ENCODE peak calls at places on chromosomes 12 and 14, in ten cellular contexts. I is Peyer's patch, U is ovary, J is NB4, F is IMR-90, Y is testis, Z is body of pancreas, B is HCT116, L is heart left ventricle, T is endothelial cell of umbilical vein. A is an unnamed sample.

GRCh38 chr12:77940566-77940965 is 109.9 kb downstream of the NAV3 start:
- DNase-seq in I (no peak), U (no peak), J (no peak), F (peak), Y (no peak), Z (no peak), B (no peak), L (no peak), T (no peak), A (no peak)

GRCh38 chr14:50527970-50528369 is 4.4 kb downstream of the MAP4K5 start:
- DNase-seq in I (no peak), U (no peak), J (no peak), F (peak), Y (no peak), Z (no peak), B (no peak), L (no peak), T (peak), A (no peak)

GRCh38 chr14:55438066-55438683 is 2.2 kb downstream of the TBPL2 start:
- DNase-seq in I (no peak), U (no peak), J (peak), F (peak), Y (peak), Z (peak), B (peak), L (no peak), T (peak), A (peak)

GRCh38 chr12:106227641-106228319 is 20.0 kb downstream of the CKAP4 start:
- DNase-seq in I (no peak), U (no peak), J (peak), F (no peak), Y (no peak), Z (no peak), B (no peak), L (no peak), T (no peak), A (no peak)

GRCh38 chr14:70203686-70204085 is 14.9 kb upstream of the SLC8A3 start:
- DNase-seq in I (no peak), U (no peak), J (no peak), F (no peak), Y (no peak), Z (no peak), B (no peak), L (no peak), T (no peak), A (no peak)

GRCh38 chr12:6430124-6430989 is 14.4 kb upstream of the CD27 start:
- DNase-seq in I (peak), U (peak), J (peak), F (peak), Y (peak), Z (peak), B (peak), L (peak), T (peak), A (peak)

GRCh38 chr12:18242380-18243089 is 18.8 kb upstream of the PIK3C2G start:
- DNase-seq in I (no peak), U (no peak), J (no peak), F (no peak), Y (no peak), Z (no peak), B (no peak), L (no peak), T (no peak), A (no peak)

GRCh38 chr12:32548691-32549412 is 130.2 kb upstream of the DNM1L start:
- DNase-seq in I (no peak), U (peak), J (no peak), F (peak), Y (peak), Z (peak), B (no peak), L (no peak), T (peak), A (peak)

GRCh38 chr14:98070521-98070920 is 1201.5 kb downstream of the BCL11B start:
- DNase-seq in I (no peak), U (no peak), J (no peak), F (no peak), Y (no peak), Z (no peak), B (no peak), L (no peak), T (no peak), A (no peak)

GRCh38 chr12:132788375-132789098 is 26.9 kb upstream of the ANKLE2 start:
- DNase-seq in I (no peak), U (no peak), J (no peak), F (no peak), Y (no peak), Z (no peak), B (no peak), L (no peak), T (no peak), A (no peak)

GRCh38 chr14:30053103-30053502 is 125.5 kb upstream of the PRKD1 start:
- DNase-seq in I (no peak), U (no peak), J (no peak), F (no peak), Y (no peak), Z (no peak), B (no peak), L (no peak), T (no peak), A (no peak)

GRCh38 chr12:57240069-57240921 is 10.7 kb downstream of the STAC3 start:
- DNase-seq in I (peak), U (no peak), J (peak), F (peak), Y (no peak), Z (peak), B (peak), L (peak), T (no peak), A (peak)

GRCh38 chr14:74950795-74951442 is 4.5 kb downstream of the PGF start:
- DNase-seq in I (no peak), U (no peak), J (no peak), F (peak), Y (no peak), Z (peak), B (no peak), L (no peak), T (no peak), A (no peak)

GRCh38 chr12:71166869-71167268 is 9.1 kb upstream of the TSPAN8 start:
- DNase-seq in I (no peak), U (no peak), J (no peak), F (no peak), Y (no peak), Z (no peak), B (no peak), L (no peak), T (no peak), A (no peak)

GRCh38 chr12:104243971-104244370 is 28.4 kb downstream of the TXNRD1 start:
- DNase-seq in I (no peak), U (no peak), J (no peak), F (no peak), Y (no peak), Z (no peak), B (no peak), L (no peak), T (no peak), A (no peak)

GRCh38 chr12:50520808-50521207 is 16.0 kb downstream of the DIP2B start:
- DNase-seq in I (no peak), U (peak), J (no peak), F (no peak), Y (peak), Z (no peak), B (no peak), L (no peak), T (peak), A (peak)

GRCh38 chr14:74491952-74492351 is 1.2 kb downstream of the NPC2 start:
- DNase-seq in I (no peak), U (no peak), J (peak), F (peak), Y (peak), Z (no peak), B (no peak), L (no peak), T (peak), A (peak)

GRCh38 chr12:116673713-116674112 is 64.2 kb downstream of the SPRING1 start:
- DNase-seq in I (no peak), U (no peak), J (peak), F (no peak), Y (no peak), Z (no peak), B (peak), L (no peak), T (no peak), A (no peak)

GRCh38 chr12:122994140-122994675 is 13.7 kb downstream of the ARL6IP4 start:
- DNase-seq in I (no peak), U (no peak), J (no peak), F (no peak), Y (no peak), Z (no peak), B (no peak), L (peak), T (no peak), A (no peak)

GRCh38 chr12:124776126-124776513 is 87.5 kb downstream of the SCARB1 start:
- DNase-seq in I (no peak), U (no peak), J (peak), F (no peak), Y (no peak), Z (no peak), B (no peak), L (no peak), T (no peak), A (no peak)

GRCh38 chr12:3251067-3251466 is 173.9 kb downstream of the TSPAN9 start:
- DNase-seq in I (no peak), U (no peak), J (peak), F (no peak), Y (no peak), Z (no peak), B (no peak), L (no peak), T (no peak), A (no peak)

GRCh38 chr12:108126990-108127468 is 2.1 kb upstream of the WSCD2 start:
- DNase-seq in I (no peak), U (no peak), J (no peak), F (no peak), Y (no peak), Z (no peak), B (no peak), L (no peak), T (no peak), A (no peak)

GRCh38 chr12:3076730-3077571 is at the start of gene TSPAN9:
- DNase-seq in I (peak), U (peak), J (peak), F (peak), Y (peak), Z (peak), B (no peak), L (peak), T (peak), A (peak)

GRCh38 chr14:32938719-32939253 is at the start of gene NPAS3:
- DNase-seq in I (no peak), U (no peak), J (no peak), F (no peak), Y (no peak), Z (peak), B (no peak), L (peak), T (no peak), A (no peak)

GRCh38 chr14:54564799-54565235 is 2.1 kb upstream of the SAMD4A start:
- DNase-seq in I (no peak), U (no peak), J (peak), F (peak), Y (peak), Z (no peak), B (no peak), L (no peak), T (peak), A (peak)

GRCh38 chr12:124036117-124037109 is 63.4 kb downstream of the ZNF664 start:
- DNase-seq in I (no peak), U (no peak), J (peak), F (peak), Y (peak), Z (peak), B (peak), L (no peak), T (peak), A (peak)

GRCh38 chr14:91058017-91058675 is 2.3 kb downstream of the RPS6KA5 start:
- DNase-seq in I (no peak), U (no peak), J (no peak), F (no peak), Y (no peak), Z (no peak), B (no peak), L (no peak), T (peak), A (no peak)

GRCh38 chr14:37796703-37797416 is 201.4 kb downstream of the TTC6 start:
- DNase-seq in I (no peak), U (no peak), J (no peak), F (no peak), Y (no peak), Z (no peak), B (no peak), L (no peak), T (no peak), A (no peak)

GRCh38 chr12:44817687-44818086 is 58.4 kb downstream of the NELL2 start:
- DNase-seq in I (no peak), U (no peak), J (peak), F (no peak), Y (peak), Z (no peak), B (no peak), L (no peak), T (no peak), A (no peak)

GRCh38 chr12:44816446-44817017 is 59.6 kb downstream of the NELL2 start:
- DNase-seq in I (no peak), U (no peak), J (no peak), F (no peak), Y (no peak), Z (no peak), B (no peak), L (no peak), T (no peak), A (no peak)

GRCh38 chr12:44812062-44812461 is 64.1 kb downstream of the NELL2 start:
- DNase-seq in I (no peak), U (no peak), J (peak), F (no peak), Y (no peak), Z (no peak), B (peak), L (no peak), T (no peak), A (no peak)
- TF ChIP-seq POLR2A in I (no peak), U (no peak), J (no peak), F (no peak), Y (no peak), Z (no peak), B (no peak), L (no peak), T (no peak), A (no peak)

GRCh38 chr12:110426300-110426910 is 22.9 kb upstream of the ANAPC7 start:
- DNase-seq in I (no peak), U (no peak), J (no peak), F (peak), Y (no peak), Z (no peak), B (no peak), L (no peak), T (no peak), A (no peak)

GRCh38 chr12:110436231-110436630 is 13.9 kb downstream of the ARPC3 start:
- DNase-seq in I (no peak), U (no peak), J (no peak), F (peak), Y (no peak), Z (no peak), B (no peak), L (no peak), T (peak), A (no peak)

DNA sequence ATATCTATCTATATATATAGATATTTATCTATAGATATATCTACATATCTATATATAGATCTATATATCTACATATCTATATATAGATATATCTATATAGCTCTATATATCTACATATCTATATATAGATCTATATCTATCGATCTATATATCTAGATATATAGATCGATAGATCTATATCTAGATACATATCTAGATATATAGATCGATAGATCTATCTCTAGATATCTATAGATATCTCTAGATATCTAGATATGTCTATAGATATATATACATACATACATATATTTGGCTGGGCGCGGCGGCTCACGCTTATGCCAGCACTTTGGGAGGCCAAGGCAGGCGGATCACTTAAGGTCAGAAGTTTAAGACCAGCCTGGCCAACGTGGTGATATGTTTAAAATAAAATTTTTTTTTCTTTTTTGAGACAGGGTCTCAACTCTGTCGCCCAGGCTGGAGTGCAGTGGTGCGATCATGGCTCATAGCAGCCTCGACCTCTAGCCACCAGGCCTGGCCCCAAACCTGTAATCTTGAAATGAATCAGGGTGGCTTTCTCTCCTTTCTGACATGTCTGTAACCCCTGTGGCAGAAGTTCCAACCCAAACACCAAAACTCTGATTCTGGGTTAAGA is 18.1 kb downstream of the ARPC3 start:
- DNase-seq in I (no peak), U (no peak), J (no peak), F (no peak), Y (no peak), Z (peak), B (no peak), L (no peak), T (no peak), A (no peak)
- TF ChIP-seq CTCF in I (no peak), U (no peak), J (no peak), F (no peak), Y (no peak), Z (no peak), B (no peak), L (no peak), T (no peak), A (no peak)

GRCh38 chr12:14219156-14219555 is 146.3 kb upstream of the ATF7IP start:
- DNase-seq in I (peak), U (no peak), J (no peak), F (no peak), Y (no peak), Z (no peak), B (no peak), L (no peak), T (no peak), A (no peak)

DNA sequence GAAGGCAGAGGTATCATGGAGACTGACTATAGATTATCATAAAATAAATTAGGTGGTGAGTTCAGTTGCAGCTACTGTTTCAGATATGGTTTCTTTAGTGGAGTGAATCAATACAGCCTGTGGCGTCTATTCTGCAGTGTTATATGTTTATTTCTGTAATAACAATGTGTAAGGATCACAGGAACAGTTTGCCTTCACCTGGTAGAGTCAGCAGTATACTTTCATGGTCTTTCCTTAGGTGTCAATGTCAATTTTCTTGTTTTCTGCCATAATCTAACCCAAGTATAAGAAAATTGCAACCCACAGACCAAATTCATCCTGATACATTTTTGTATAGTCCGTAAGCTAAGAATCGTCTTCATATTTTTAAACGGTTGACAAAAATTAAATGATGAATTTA is 140.4 kb upstream of the ATF7IP start:
- DNase-seq in I (no peak), U (no peak), J (no peak), F (no peak), Y (no peak), Z (no peak), B (no peak), L (no peak), T (no peak), A (no peak)
- TF ChIP-seq POLR2A in I (no peak), U (no peak), J (no peak), F (no peak), Y (no peak), Z (no peak), B (no peak), L (no peak), T (no peak), A (no peak)

GRCh38 chr14:61149896-61150295 is 131.2 kb downstream of the TMEM30B start:
- DNase-seq in I (no peak), U (no peak), J (no peak), F (no peak), Y (no peak), Z (no peak), B (no peak), L (no peak), T (no peak), A (no peak)

GRCh38 chr14:61150851-61151250 is 130.3 kb downstream of the TMEM30B start:
- DNase-seq in I (no peak), U (no peak), J (no peak), F (peak), Y (no peak), Z (no peak), B (no peak), L (no peak), T (no peak), A (no peak)

GRCh38 chr14:61153436-61153835 is 127.7 kb downstream of the TMEM30B start:
- DNase-seq in I (no peak), U (no peak), J (no peak), F (peak), Y (no peak), Z (no peak), B (no peak), L (no peak), T (no peak), A (no peak)

GRCh38 chr14:61152851-61153364 is 128.2 kb downstream of the TMEM30B start:
- DNase-seq in I (no peak), U (no peak), J (peak), F (peak), Y (no peak), Z (no peak), B (no peak), L (no peak), T (no peak), A (no peak)

DNA sequence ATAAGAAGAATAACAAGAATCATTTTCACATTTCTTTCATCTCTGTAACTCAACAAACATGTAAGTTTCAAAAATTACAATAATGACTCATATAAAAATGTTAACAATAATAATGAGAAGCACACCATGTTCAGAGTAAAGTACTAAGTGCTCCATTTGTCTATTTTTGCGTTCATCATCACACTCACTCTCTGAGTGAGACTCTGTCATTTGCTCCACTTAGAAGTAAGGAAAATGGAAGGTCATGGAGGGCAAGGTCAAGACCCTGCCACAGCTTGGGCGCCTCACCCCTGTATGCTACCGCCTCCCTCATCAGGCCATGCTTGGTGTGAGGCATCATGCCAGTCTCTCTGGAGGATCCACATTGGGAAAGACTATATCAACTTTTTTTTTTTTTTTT is 129.9 kb downstream of the TMEM30B start:
- DNase-seq in I (no peak), U (no peak), J (no peak), F (peak), Y (no peak), Z (no peak), B (no peak), L (no peak), T (no peak), A (no peak)
- TF ChIP-seq CTCF in I (no peak), U (no peak), J (no peak), F (no peak), Y (no peak), Z (no peak), B (no peak), L (no peak), T (no peak), A (no peak)

GRCh38 chr12:52903285-52903854 is 1.5 kb downstream of the KRT8 start:
- DNase-seq in I (peak), U (peak), J (peak), F (peak), Y (peak), Z (peak), B (no peak), L (peak), T (peak), A (peak)
- TF ChIP-seq POLR2A in I (peak), U (peak), J (no peak), F (no peak), Y (no peak), Z (no peak), B (no peak), L (no peak), T (no peak), A (peak)

GRCh38 chr14:53537421-53538315 is 384.5 kb upstream of the DDHD1 start:
- DNase-seq in I (no peak), U (no peak), J (no peak), F (peak), Y (no peak), Z (no peak), B (no peak), L (no peak), T (peak), A (no peak)
- TF ChIP-seq CTCF in I (no peak), U (no peak), J (no peak), F (no peak), Y (no peak), Z (no peak), B (no peak), L (no peak), T (no peak), A (no peak)

DNA sequence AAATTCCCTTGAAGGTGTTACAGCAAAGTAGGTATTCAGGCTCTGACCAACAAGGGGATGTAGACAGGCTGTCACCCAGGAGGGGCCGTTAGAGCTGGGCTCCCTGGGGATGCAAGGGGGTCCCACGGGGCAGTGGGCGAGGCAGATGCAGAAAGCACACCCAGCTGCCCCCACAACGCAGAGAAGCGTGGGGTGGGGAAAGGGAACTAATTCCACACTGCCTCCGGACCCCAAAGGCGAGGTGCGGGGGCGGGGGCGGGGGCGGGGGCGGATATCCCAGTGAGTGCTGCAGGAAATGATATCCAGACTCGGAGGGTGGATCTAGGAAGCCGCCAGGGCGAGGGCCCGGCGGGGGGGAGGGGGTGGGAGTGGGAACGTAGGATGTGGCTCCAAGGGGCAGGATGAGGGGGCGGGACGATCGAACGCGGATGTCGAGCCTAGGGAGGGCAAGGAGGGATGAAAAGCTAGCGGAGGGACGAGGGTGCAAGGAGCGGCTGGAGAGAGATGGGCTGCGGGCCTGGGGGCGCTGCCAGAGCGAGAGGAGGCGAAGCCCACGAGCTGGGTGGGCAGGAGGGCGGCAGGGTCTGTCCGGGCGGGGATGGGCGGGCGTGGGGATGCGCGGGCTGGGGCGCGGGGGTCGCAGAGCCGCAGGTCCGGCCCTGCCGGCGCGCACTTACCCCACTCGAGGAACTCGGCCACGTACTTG is 874 bp downstream of the CDC42BPB start:
- DNase-seq in I (peak), U (peak), J (peak), F (peak), Y (peak), Z (peak), B (no peak), L (peak), T (peak), A (peak)
- TF ChIP-seq POLR2A in I (no peak), U (no peak), J (no peak), F (peak), Y (no peak), Z (no peak), B (no peak), L (no peak), T (peak), A (no peak)